ENCODE peak calls at places on chromosome 21, in eight cellular contexts. S is esophagus muscularis mucosa, N is lower leg skin, T is astrocyte of the spinal cord, L is BE2C, I is cardiac muscle cell, X is fibroblast of lung, K is lower lobe of right lung. W is an unnamed sample.

GRCh38 chr21:35505067-35505466 is 456.0 kb upstream of the RUNX1 start:
- DNase-seq in I (no peak), X (no peak), S (no peak), T (no peak), L (no peak), N (no peak), K (no peak), W (no peak)

GRCh38 chr21:34536820-34537219 is 24.8 kb upstream of the KCNE1 start:
- DNase-seq in L (no peak), N (no peak), X (peak; percentile 73), I (peak; percentile 48), K (no peak), T (peak; percentile 29), S (no peak), W (no peak)

GRCh38 chr21:35850029-35850428 is 210.3 kb downstream of the SETD4 start:
- DNase-seq in L (no peak), N (peak; percentile 27), T (peak; percentile 51), I (peak; percentile 67), S (no peak), K (no peak), X (peak; percentile 52), W (no peak)

GRCh38 chr21:22536511-22536910 is 1538.3 kb downstream of the NCAM2 start:
- DNase-seq in X (no peak), T (peak; percentile 49), L (no peak), N (no peak), S (no peak), K (no peak), I (peak; percentile 23), W (no peak)

GRCh38 chr21:36841866-36842265 is 124.6 kb downstream of the HLCS start:
- DNase-seq in L (no peak), K (no peak), S (no peak), T (no peak), I (no peak), X (peak; percentile 28), N (no peak), W (no peak)

GRCh38 chr21:43267391-43268085 is 98.7 kb downstream of the CRYAA start:
- DNase-seq in T (no peak), X (no peak), K (peak; percentile 29), L (peak; percentile 19), S (no peak), I (no peak), N (no peak), W (no peak)

GRCh38 chr21:36661511-36662309 is 37.2 kb upstream of the SIM2 start:
- DNase-seq in L (peak; percentile 50), T (peak; percentile 29), N (no peak), X (peak; percentile 19), K (no peak), I (peak; percentile 45), S (no peak), W (no peak)

GRCh38 chr21:36535618-36536241 is 55.8 kb upstream of the CLDN14 start:
- DNase-seq in X (no peak), L (no peak), N (no peak), K (no peak), I (no peak), S (no peak), T (no peak), W (no peak)

GRCh38 chr21:31557421-31557955 is 102.0 kb upstream of the SOD1 start:
- DNase-seq in L (peak; percentile 30), N (no peak), X (no peak), I (no peak), S (no peak), K (no peak), T (no peak), W (no peak)

GRCh38 chr21:27171704-27172103 is 204.8 kb upstream of the ADAMTS5 start:
- DNase-seq in S (no peak), I (peak; percentile 39), L (no peak), T (peak; percentile 22), K (no peak), X (no peak), N (no peak), W (no peak)

GRCh38 chr21:33211305-33211704 is 18.4 kb upstream of the IFNAR2 start:
- DNase-seq in K (no peak), N (no peak), X (no peak), I (no peak), S (no peak), T (no peak), L (no peak), W (no peak)

GRCh38 chr21:29384608-29385359 is 86.1 kb downstream of the BACH1 start:
- DNase-seq in N (no peak), K (no peak), I (no peak), S (no peak), X (peak; percentile 34), L (no peak), T (no peak), W (no peak)

GRCh38 chr21:18801468-18801867 is 397.9 kb upstream of the TMPRSS15 start:
- DNase-seq in K (no peak), S (no peak), L (peak; percentile 32), N (no peak), X (peak; percentile 13), T (peak; percentile 42), I (peak; percentile 1), W (no peak)

GRCh38 chr21:27674037-27674436 is 707.1 kb upstream of the ADAMTS5 start:
- DNase-seq in T (peak; percentile 88), X (peak; percentile 84), S (no peak), N (no peak), I (peak; percentile 87), L (no peak), K (no peak), W (no peak)

GRCh38 chr21:25563399-25564116 is 43.7 kb downstream of the MRPL39 start:
- DNase-seq in T (peak; percentile 40), S (no peak), N (no peak), K (no peak), L (no peak), I (peak; percentile 58), X (peak; percentile 69), W (no peak)

GRCh38 chr21:36330904-36331303 is 10.9 kb downstream of the MORC3 start:
- DNase-seq in N (no peak), T (peak; percentile 49), X (peak; percentile 42), K (no peak), I (peak; percentile 73), L (peak; percentile 51), S (no peak), W (no peak)

GRCh38 chr21:17554619-17555472 is 42.0 kb downstream of the CXADR start:
- DNase-seq in T (no peak), I (no peak), X (peak; percentile 5), K (no peak), S (no peak), N (no peak), L (peak; percentile 51), W (no peak)

GRCh38 chr21:36135391-36136094 is 664 bp downstream of the CBR3 start:
- DNase-seq in L (peak; percentile 39), S (peak; percentile 95), T (peak; percentile 84), K (peak; percentile 71), N (peak; percentile 72), I (peak; percentile 81), X (peak; percentile 78), W (peak; percentile 86)

GRCh38 chr21:29371464-29371863 is 72.7 kb downstream of the BACH1 start:
- DNase-seq in T (no peak), K (no peak), N (no peak), L (no peak), S (no peak), I (no peak), X (peak; percentile 27), W (no peak)

GRCh38 chr21:27534211-27534610 is 567.3 kb upstream of the ADAMTS5 start:
- DNase-seq in I (no peak), S (no peak), N (no peak), L (no peak), K (no peak), X (no peak), T (no peak), W (no peak)

DNA sequence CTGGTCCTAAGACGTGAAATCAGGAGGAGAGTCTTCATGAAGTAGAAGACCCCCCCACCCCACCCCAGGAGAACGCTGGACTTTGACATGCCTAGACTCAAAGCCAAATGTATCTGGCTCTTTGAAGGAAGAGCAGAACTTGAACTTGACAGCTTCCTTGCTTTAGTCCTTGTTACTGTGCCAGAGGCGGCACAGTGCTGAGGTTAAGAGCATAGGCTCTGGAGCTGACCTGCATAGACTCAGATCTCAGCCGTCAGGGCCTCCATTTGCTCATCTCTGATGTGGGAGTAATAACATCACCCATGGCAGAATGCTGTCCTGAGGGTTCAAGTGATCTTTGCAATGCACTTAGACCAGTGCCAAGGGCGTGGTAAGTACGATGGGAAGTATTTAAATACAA is 39.0 kb downstream of the COL6A1 start:
- DNase-seq in I (no peak), T (no peak), K (no peak), L (no peak), S (no peak), N (peak; percentile 11), X (no peak), W (no peak)
- TF ChIP-seq CTCF in I (no peak), T (no peak), K (no peak), L (no peak), S (no peak), N (no peak), X (no peak), W (no peak)

DNA sequence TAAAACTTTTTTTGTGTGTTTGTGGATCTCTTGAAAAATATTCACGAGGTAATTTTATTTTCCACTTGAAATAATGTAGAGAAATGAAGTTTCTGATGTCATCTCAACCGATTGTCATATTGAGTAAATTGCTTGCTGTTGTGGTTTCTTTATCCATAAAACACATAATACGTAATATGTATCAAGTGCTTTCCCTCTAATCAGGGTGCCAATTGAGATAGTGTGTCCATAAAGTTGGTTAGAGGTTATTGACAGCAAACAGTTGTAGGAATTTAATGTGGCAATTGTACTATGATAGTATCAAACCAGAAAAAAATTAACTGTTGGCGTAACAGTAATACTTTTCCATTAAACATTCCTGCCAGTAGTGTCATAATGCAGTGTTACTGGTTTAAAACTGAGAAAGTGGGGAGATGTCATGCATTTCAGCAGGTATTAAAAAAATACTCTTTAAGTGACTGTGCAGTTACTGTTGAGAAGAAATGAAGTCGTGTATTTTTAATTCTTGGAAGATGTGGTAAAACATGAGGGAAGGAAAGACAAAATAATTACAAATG is 38.3 kb downstream of the USP25 start:
- DNase-seq in I (no peak), K (no peak), X (peak; percentile 20), T (no peak), N (no peak), S (no peak), L (no peak), W (no peak)
- TF ChIP-seq CTCF in I (no peak), K (no peak), X (no peak), T (no peak), N (no peak), S (no peak), L (no peak), W (no peak)

GRCh38 chr21:44711327-44712202 is at the start of gene TSPEAR:
- DNase-seq in S (no peak), L (no peak), I (no peak), K (no peak), N (no peak), X (no peak), T (no peak), W (peak; percentile 78)
- TF ChIP-seq CTCF in S (no peak), L (no peak), I (no peak), K (no peak), N (no peak), X (no peak), T (no peak), W (no peak)

DNA sequence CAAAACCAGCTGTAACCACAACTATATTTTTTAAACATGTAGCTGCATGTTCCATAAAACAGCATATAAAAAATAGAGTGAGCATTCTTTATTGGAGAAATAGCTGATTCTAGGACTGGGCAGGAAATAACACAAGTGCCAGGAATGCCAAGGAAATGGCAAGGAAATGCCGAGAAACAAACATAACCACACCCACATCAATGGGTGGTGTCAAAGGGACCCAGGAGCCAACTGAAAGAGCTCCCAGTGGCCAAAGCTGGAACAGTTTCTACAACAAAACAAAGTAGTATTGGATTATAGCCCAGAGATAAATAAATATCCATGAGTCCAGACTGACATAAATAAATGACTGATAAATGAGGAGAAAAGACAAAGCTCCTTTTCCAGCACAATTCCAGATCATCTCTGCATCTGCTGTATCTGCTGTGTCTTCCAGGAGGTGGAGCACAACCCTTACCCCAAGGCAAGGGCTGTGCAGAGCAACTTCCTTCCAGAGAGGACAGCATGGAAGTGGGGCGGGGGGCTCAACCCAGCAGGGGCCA is 28.1 kb downstream of the ADARB1 start:
- DNase-seq in X (peak; percentile 35), N (no peak), T (no peak), I (peak; percentile 65), L (no peak), S (no peak), K (no peak), W (no peak)
- TF ChIP-seq CTCF in X (no peak), N (no peak), T (no peak), I (peak; percentile 37), L (no peak), S (peak; percentile 19), K (peak; percentile 46), W (peak; percentile 55)

W was measured in osteocyte.